ENCODE peak calls at places on chromosomes 5 and 9, in four cellular contexts. C, M, W and E are unnamed samples.

GRCh38 chr9:113223963-113224362 is 2.6 kb downstream of the SLC31A1 start:
- DNase-seq in M (no peak), C (no peak), W (no peak), E (no peak)

GRCh38 chr5:6666762-6667161 is 33.5 kb downstream of the SRD5A1 start:
- DNase-seq in C (no peak), M (no peak), W (no peak), E (no peak)

GRCh38 chr5:4642525-4642924 is 497.6 kb upstream of the ADAMTS16 start:
- DNase-seq in C (no peak), M (no peak), W (no peak), E (no peak)

GRCh38 chr9:132201780-132202703 is 40.2 kb downstream of the NTNG2 start:
- DNase-seq in M (peak), C (no peak), W (no peak), E (no peak)

GRCh38 chr9:135586601-135587109 is 25.1 kb downstream of the PAEP start:
- DNase-seq in W (no peak), C (no peak), M (no peak), E (no peak)

GRCh38 chr9:26768196-26768595 is 124.4 kb downstream of the CAAP1 start:
- DNase-seq in C (no peak), W (no peak), M (no peak), E (no peak)

GRCh38 chr5:149015561-149015960 is 47.3 kb downstream of the SH3TC2 start:
- DNase-seq in M (no peak), C (no peak), W (no peak), E (no peak)

GRCh38 chr5:180866296-180866695 is 5.2 kb upstream of the ZFP62 start:
- DNase-seq in C (no peak), M (no peak), W (no peak), E (no peak)

GRCh38 chr5:20601678-20602100 is 613.7 kb upstream of the CDH18 start:
- DNase-seq in M (no peak), W (no peak), C (no peak), E (no peak)

GRCh38 chr9:70034292-70034711 is 9.3 kb upstream of the MAMDC2 start:
- DNase-seq in M (no peak), W (no peak), C (no peak), E (no peak)

GRCh38 chr5:176823076-176823481 is 12.7 kb downstream of the UNC5A start:
- DNase-seq in M (no peak), C (no peak), W (no peak), E (no peak)

GRCh38 chr5:111628901-111629300 is 116.6 kb upstream of the STARD4 start:
- DNase-seq in C (no peak), W (no peak), M (no peak), E (no peak)

GRCh38 chr9:76662476-76663281 is 101.6 kb upstream of the PCA3 start:
- DNase-seq in W (no peak), M (no peak), C (no peak), E (no peak)

GRCh38 chr9:128125575-128126354 is 1.8 kb downstream of the PTGES2 start:
- DNase-seq in C (no peak), M (no peak), W (no peak), E (no peak)

GRCh38 chr5:174504266-174504726 is 220.1 kb upstream of the MSX2 start:
- DNase-seq in W (no peak), M (no peak), C (no peak), E (peak)

GRCh38 chr5:162567644-162568043 is 500.1 kb downstream of the GABRG2 start:
- DNase-seq in C (no peak), M (no peak), W (no peak), E (no peak)

GRCh38 chr9:121818016-121818661 is 166.7 kb downstream of the DAB2IP start:
- DNase-seq in C (no peak), M (no peak), W (no peak), E (no peak)

GRCh38 chr9:133978226-133979123 is 13.6 kb downstream of the VAV2 start:
- DNase-seq in C (no peak), M (no peak), W (no peak), E (no peak)

GRCh38 chr5:40121236-40121635 is 558.5 kb upstream of the PTGER4 start:
- DNase-seq in C (no peak), W (no peak), M (no peak), E (no peak)

GRCh38 chr5:57650360-57651069 is 167.9 kb upstream of the ACTBL2 start:
- DNase-seq in M (no peak), C (no peak), W (no peak), E (no peak)

GRCh38 chr5:82405166-82405565 is 127.0 kb upstream of the RPS23 start:
- DNase-seq in W (no peak), C (no peak), M (no peak), E (no peak)

GRCh38 chr5:93658044-93658443 is 75.0 kb downstream of the NR2F1 start:
- DNase-seq in M (no peak), C (no peak), W (no peak), E (no peak)

GRCh38 chr9:135155396-135155795 is 67.9 kb downstream of the OLFM1 start:
- DNase-seq in M (no peak), C (no peak), W (no peak), E (no peak)